ENCODE peak calls at places on chromosomes 2 and 18, in ten cellular contexts. B, V, U, T, H, R, N, M, X and Z are unnamed samples.

GRCh38 chr2:136116111-136116812 is 1.7 kb downstream of the CXCR4 start:
- DNase-seq in B (no peak), V (no peak), R (peak), U (no peak), H (peak), T (no peak), X (peak), M (no peak), N (no peak), Z (peak)

GRCh38 chr2:24330161-24330560 is 30.2 kb downstream of the ITSN2 start:
- DNase-seq in R (no peak), X (no peak), T (no peak), M (peak), B (no peak), N (no peak), H (no peak), V (no peak), U (no peak), Z (no peak)

GRCh38 chr2:139228276-139228675 is 448.1 kb upstream of the NXPH2 start:
- DNase-seq in V (no peak), U (no peak), X (no peak), R (no peak), H (no peak), B (no peak), T (no peak), M (no peak), N (no peak), Z (no peak)

GRCh38 chr2:101971836-101972235 is 19.9 kb upstream of the IL1R2 start:
- DNase-seq in T (no peak), R (no peak), M (no peak), H (no peak), N (no peak), V (no peak), X (no peak), B (no peak), U (no peak), Z (no peak)

GRCh38 chr2:59029058-59029457 is 787.9 kb upstream of the FANCL start:
- DNase-seq in M (no peak), T (no peak), R (no peak), U (no peak), H (no peak), N (peak), V (no peak), X (no peak), B (no peak), Z (no peak)

GRCh38 chr2:178756843-178757242 is 50.4 kb downstream of the TTN start:
- DNase-seq in B (no peak), X (no peak), U (no peak), H (no peak), V (no peak), N (no peak), R (no peak), T (no peak), M (no peak), Z (no peak)

GRCh38 chr2:188078544-188078943 is 213.1 kb upstream of the GULP1 start:
- DNase-seq in R (no peak), T (no peak), N (no peak), X (no peak), U (peak), V (no peak), B (no peak), M (no peak), H (no peak), Z (no peak)

GRCh38 chr2:197798187-197798586 is 6.2 kb upstream of the PLCL1 start:
- DNase-seq in R (no peak), B (no peak), T (no peak), X (no peak), H (no peak), N (no peak), V (no peak), U (no peak), M (no peak), Z (no peak)

GRCh38 chr18:2656237-2657042 is 914 bp downstream of the SMCHD1 start:
- DNase-seq in V (peak), T (no peak), N (peak), U (no peak), H (peak), R (peak), B (peak), X (peak), M (peak), Z (peak)

GRCh38 chr2:202933958-202934357 is 21.9 kb downstream of the CARF start:
- DNase-seq in T (no peak), V (no peak), R (no peak), U (no peak), H (no peak), N (no peak), X (no peak), M (no peak), B (no peak), Z (no peak)

GRCh38 chr2:217851191-217852020 is 151.4 kb downstream of the TNS1 start:
- DNase-seq in B (peak), H (peak), M (no peak), U (no peak), V (no peak), R (no peak), X (no peak), N (no peak), T (no peak), Z (peak)

GRCh38 chr18:10727477-10727876 is 201.7 kb downstream of the NAPG start:
- DNase-seq in H (no peak), X (no peak), M (no peak), R (no peak), T (no peak), U (no peak), N (no peak), V (no peak), B (no peak), Z (no peak)

GRCh38 chr18:50819027-50819726 is 639 bp downstream of the MRO start:
- DNase-seq in N (peak), U (no peak), M (no peak), V (no peak), R (peak), H (peak), X (peak), T (no peak), B (peak), Z (peak)

GRCh38 chr2:151827564-151828142 is 568 bp downstream of the ARL5A start:
- DNase-seq in R (no peak), H (peak), U (no peak), T (no peak), B (peak), N (peak), M (no peak), X (peak), V (peak), Z (peak)

GRCh38 chr2:169573974-169574299 is 272 bp upstream of the FASTKD1 start:
- DNase-seq in N (no peak), U (no peak), X (no peak), T (no peak), B (no peak), R (no peak), H (no peak), M (no peak), V (no peak), Z (no peak)

GRCh38 chr18:77101410-77102245 is 31.0 kb downstream of the MBP start:
- DNase-seq in X (no peak), V (peak), H (peak), B (peak), R (peak), N (no peak), U (peak), M (peak), T (peak), Z (peak)

GRCh38 chr18:75638597-75639467 is 211.3 kb upstream of the SMIM21 start:
- DNase-seq in X (no peak), B (no peak), N (no peak), U (no peak), R (no peak), V (no peak), H (no peak), M (peak), T (no peak), Z (no peak)

GRCh38 chr2:108169982-108170625 is 69.7 kb upstream of the SULT1C3 start:
- DNase-seq in H (no peak), T (no peak), R (no peak), M (no peak), N (no peak), V (no peak), U (no peak), X (no peak), B (peak), Z (no peak)

GRCh38 chr2:43495727-43496126 is 100.1 kb downstream of the THADA start:
- DNase-seq in B (no peak), N (peak), U (no peak), M (no peak), X (no peak), V (peak), T (no peak), R (no peak), H (no peak), Z (no peak)

GRCh38 chr2:28598484-28598883 is 102.6 kb downstream of the PLB1 start:
- DNase-seq in B (no peak), M (no peak), H (no peak), X (no peak), N (no peak), V (no peak), T (no peak), U (no peak), R (no peak), Z (peak)

GRCh38 chr2:139478191-139478914 is 698.2 kb upstream of the NXPH2 start:
- DNase-seq in N (no peak), H (no peak), B (no peak), V (no peak), T (no peak), R (no peak), X (no peak), M (no peak), U (no peak), Z (no peak)

GRCh38 chr2:21422050-21422449 is 298.3 kb downstream of the TDRD15 start:
- DNase-seq in H (peak), M (no peak), U (no peak), B (no peak), N (no peak), T (no peak), R (no peak), V (no peak), X (peak), Z (no peak)

GRCh38 chr2:187594801-187595200 is 40.6 kb upstream of the TFPI start:
- DNase-seq in N (no peak), M (no peak), U (no peak), V (no peak), R (no peak), T (no peak), X (no peak), B (peak), H (no peak), Z (no peak)

GRCh38 chr18:10239138-10239537 is 215.3 kb upstream of the APCDD1 start:
- DNase-seq in V (peak), R (peak), U (no peak), H (no peak), N (peak), M (no peak), T (no peak), B (peak), X (no peak), Z (no peak)

GRCh38 chr2:162244559-162245031 is 1.4 kb upstream of the FAP start:
- DNase-seq in H (no peak), X (no peak), B (peak), V (peak), U (no peak), N (no peak), T (peak), R (no peak), M (no peak), Z (no peak)

GRCh38 chr2:238152811-238153688 is 5.7 kb upstream of the ERFE start:
- DNase-seq in N (no peak), U (no peak), T (no peak), V (no peak), H (no peak), B (no peak), R (no peak), M (no peak), X (peak), Z (no peak)

GRCh38 chr2:30422437-30422805 is 24.6 kb upstream of the LCLAT1 start:
- DNase-seq in T (peak), X (peak), U (peak), M (no peak), R (peak), N (no peak), V (no peak), H (peak), B (no peak), Z (peak)

GRCh38 chr18:23282437-23282781 is 147.1 kb downstream of the CABLES1 start:
- DNase-seq in V (no peak), U (no peak), H (no peak), M (no peak), B (no peak), T (no peak), X (no peak), R (no peak), N (no peak), Z (peak)

DNA sequence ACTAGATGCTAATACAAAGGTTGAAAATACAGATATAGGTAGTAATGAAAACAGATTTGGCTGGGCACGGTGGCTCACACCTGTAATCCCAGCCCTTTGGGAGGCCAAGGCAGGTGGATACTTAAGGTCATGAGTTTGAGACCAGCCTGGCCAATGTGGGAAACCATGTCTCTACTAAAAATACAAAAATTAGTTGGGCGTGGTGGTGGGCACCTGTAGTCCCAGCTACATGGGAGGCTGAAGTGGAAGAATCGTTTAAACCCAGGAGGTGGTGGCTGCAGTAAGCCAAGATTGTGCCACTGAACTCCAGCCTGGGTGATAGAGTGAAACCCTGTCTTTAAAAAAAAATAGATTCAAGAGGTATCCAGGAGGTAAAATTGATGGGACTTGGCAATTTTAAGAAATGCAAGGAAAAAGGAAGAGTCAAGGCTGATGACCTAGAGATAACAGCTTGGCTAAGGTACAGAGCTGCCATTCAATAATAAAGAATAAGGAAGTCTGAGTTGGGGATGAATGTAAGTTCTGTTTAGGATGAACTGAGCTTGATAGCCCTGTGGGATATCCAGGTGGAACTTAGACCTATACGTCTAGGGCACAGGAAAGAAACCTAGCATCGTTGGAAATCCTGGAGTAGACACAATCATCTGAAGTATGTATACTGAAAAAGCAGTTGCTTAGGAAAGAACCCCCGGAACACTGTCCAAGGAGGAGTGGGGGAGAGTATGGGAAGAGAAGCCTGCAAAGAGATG is 9.1 kb downstream of the MAT2A start:
- DNase-seq in T (no peak), B (no peak), M (no peak), U (no peak), R (no peak), X (no peak), V (no peak), H (no peak), N (no peak), Z (no peak)
- TF ChIP-seq POLR2AphosphoS5 in T (peak), B (no peak), M (no peak), U (no peak), R (peak), X (no peak), V (no peak), H (no peak), N (no peak), Z (peak)

GRCh38 chr18:13796515-13796914 is 27.4 kb upstream of the MC5R start:
- DNase-seq in B (no peak), V (no peak), R (no peak), N (no peak), M (no peak), U (no peak), T (no peak), H (no peak), X (peak), Z (no peak)

GRCh38 chr18:13793819-13794218 is 30.1 kb upstream of the MC5R start:
- DNase-seq in B (no peak), V (no peak), H (no peak), M (no peak), N (no peak), T (no peak), U (no peak), X (no peak), R (no peak), Z (no peak)

GRCh38 chr18:13799396-13799795 is 24.6 kb upstream of the MC5R start:
- DNase-seq in V (no peak), U (no peak), N (no peak), B (no peak), M (peak), R (no peak), T (no peak), H (no peak), X (no peak), Z (no peak)

GRCh38 chr18:13800505-13801259 is 23.3 kb upstream of the MC5R start:
- DNase-seq in T (peak), R (peak), M (no peak), B (peak), X (peak), U (no peak), H (peak), N (peak), V (peak), Z (peak)

GRCh38 chr18:13797157-13797611 is 26.8 kb upstream of the MC5R start:
- DNase-seq in R (no peak), B (peak), U (no peak), T (no peak), X (no peak), N (no peak), V (no peak), H (no peak), M (no peak), Z (no peak)
- TF ChIP-seq CTCF in R (no peak), B (no peak), U (no peak), T (no peak), X (no peak), N (no peak), V (no peak), H (no peak), M (no peak), Z (no peak)

GRCh38 chr2:95061601-95062183 is 36.2 kb downstream of the MAL start:
- DNase-seq in T (no peak), X (no peak), B (no peak), H (no peak), R (no peak), N (no peak), V (no peak), M (no peak), U (no peak), Z (peak)

GRCh38 chr2:95062716-95063400 is 37.4 kb downstream of the MAL start:
- DNase-seq in R (no peak), T (no peak), V (no peak), N (no peak), M (no peak), X (no peak), U (peak), B (no peak), H (no peak), Z (peak)

GRCh38 chr2:95063401-95063958 is 38.0 kb downstream of the MAL start:
- DNase-seq in T (no peak), M (no peak), U (no peak), V (no peak), X (no peak), H (no peak), N (no peak), B (no peak), R (peak), Z (peak)

GRCh38 chr2:95061119-95061512 is 35.6 kb downstream of the MAL start:
- DNase-seq in X (no peak), T (no peak), V (no peak), B (no peak), M (no peak), R (no peak), U (no peak), H (no peak), N (no peak), Z (peak)

DNA sequence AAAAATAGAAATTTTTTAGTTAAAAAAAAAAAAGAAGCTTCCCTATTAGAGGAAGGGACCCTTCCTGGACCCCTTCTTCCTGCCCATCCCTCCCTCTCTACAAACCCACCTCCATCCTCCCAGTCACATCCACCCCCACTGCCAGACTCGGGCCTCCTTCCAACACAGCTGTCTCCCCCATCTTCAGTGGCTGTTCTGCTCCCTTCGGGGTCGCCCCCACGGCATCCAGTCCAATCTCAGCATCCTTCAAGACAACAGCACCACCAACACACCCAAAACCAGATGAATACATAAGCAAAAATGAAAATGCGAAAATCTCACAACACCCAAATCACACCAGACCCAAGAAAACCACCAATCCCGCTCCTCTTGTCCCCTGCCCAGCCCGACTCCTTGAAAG is 36.7 kb downstream of the MAL start:
- DNase-seq in R (no peak), T (no peak), N (no peak), U (no peak), M (no peak), V (no peak), H (no peak), X (no peak), B (no peak), Z (peak)
- TF ChIP-seq POLR2A in R (no peak), T (no peak), N (no peak), U (no peak), M (no peak), V (no peak), H (no peak), X (no peak), B (no peak), Z (no peak)

DNA sequence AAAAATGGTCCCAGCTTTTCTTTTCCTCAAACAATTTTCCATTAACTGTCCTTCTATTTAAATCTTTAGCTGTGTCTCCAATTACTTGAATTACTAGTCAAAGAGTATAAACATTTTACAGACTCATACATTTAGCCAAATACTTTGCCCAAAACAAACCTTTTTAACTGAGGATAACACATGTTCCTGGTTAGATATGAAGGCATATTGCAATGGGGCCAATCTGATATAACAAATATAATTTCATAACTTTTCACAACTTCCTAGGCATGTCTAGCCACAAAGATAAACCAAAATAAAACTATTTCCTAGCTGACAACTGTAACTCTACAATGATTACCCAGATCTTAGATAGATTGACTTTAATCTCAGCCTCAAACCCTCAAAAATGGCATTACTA is 247.5 kb upstream of the ZNF521 start:
- DNase-seq in B (no peak), R (no peak), T (no peak), N (no peak), X (no peak), V (no peak), H (no peak), M (no peak), U (no peak), Z (no peak)
- TF ChIP-seq POLR2AphosphoS5 in B (no peak), R (no peak), T (no peak), N (no peak), X (no peak), V (no peak), H (no peak), M (no peak), U (no peak), Z (no peak)